ENCODE peak calls at places on chromosomes 2 and 18, in six cellular contexts. L is GM23248, Z is hepatocyte, E is K562, M is fibroblast of lung, S is HCT116. X is an unnamed sample.

GRCh38 chr2:95270541-95271081 is 3.6 kb upstream of the PROM2 start:
- DNase-seq in L (no peak), Z (no peak), E (no peak), M (no peak), S (no peak), X (no peak)

GRCh38 chr18:7619676-7620075 is 52.6 kb downstream of the PTPRM start:
- DNase-seq in L (no peak), Z (no peak), E (no peak), M (no peak), S (no peak), X (no peak)

GRCh38 chr18:13381907-13382682 is 163.5 kb downstream of the LDLRAD4 start:
- DNase-seq in L (peak), Z (no peak), E (no peak), M (peak), S (no peak), X (peak)

GRCh38 chr2:120473522-120474271 is 127.8 kb downstream of the INHBB start:
- DNase-seq in L (no peak), Z (no peak), E (no peak), M (no peak), S (no peak), X (no peak)

GRCh38 chr2:101002562-101003277 is 631 bp downstream of the RPL31 start:
- DNase-seq in L (peak), Z (no peak), E (peak), M (peak), S (no peak), X (no peak)

GRCh38 chr2:50957880-50958279 is 74.1 kb downstream of the NRXN1 start:
- DNase-seq in L (no peak), Z (no peak), E (no peak), M (peak), S (no peak), X (no peak)

GRCh38 chr2:23757686-23758433 is 169.1 kb downstream of the ATAD2B start:
- DNase-seq in L (peak), Z (peak), E (peak), M (peak), S (peak), X (no peak)

GRCh38 chr2:6999161-6999877 is 82.1 kb downstream of the RNF144A start:
- DNase-seq in L (no peak), Z (no peak), E (no peak), M (no peak), S (no peak), X (no peak)

GRCh38 chr2:115174651-115175050 is 732.2 kb downstream of the DPP10 start:
- DNase-seq in L (no peak), Z (no peak), E (no peak), M (no peak), S (no peak), X (no peak)

GRCh38 chr18:51275712-51276473 is 78.4 kb upstream of the MEX3C start:
- DNase-seq in L (peak), Z (peak), E (no peak), M (peak), S (no peak), X (no peak)

GRCh38 chr2:101736861-101737291 is 39.4 kb downstream of the MAP4K4 start:
- DNase-seq in L (peak), Z (no peak), E (no peak), M (peak), S (no peak), X (no peak)

GRCh38 chr2:45839388-45840251 is 188.1 kb downstream of the PRKCE start:
- DNase-seq in L (peak), Z (no peak), E (no peak), M (peak), S (no peak), X (no peak)

GRCh38 chr2:105569616-105570015 is 170.8 kb upstream of the FHL2 start:
- DNase-seq in L (no peak), Z (no peak), E (no peak), M (no peak), S (no peak), X (no peak)

GRCh38 chr18:13558132-13558531 is 168.2 kb downstream of the FAM210A start:
- DNase-seq in L (peak), Z (peak), E (peak), M (peak), S (peak), X (no peak)

GRCh38 chr2:8337321-8337720 is 344.5 kb upstream of the ID2 start:
- DNase-seq in L (no peak), Z (no peak), E (no peak), M (no peak), S (no peak), X (no peak)

GRCh38 chr18:14769381-14769780 is 21.4 kb downstream of the ANKRD30B start:
- DNase-seq in L (no peak), Z (no peak), E (no peak), M (no peak), S (no peak), X (no peak)

GRCh38 chr2:8329660-8330622 is 351.9 kb upstream of the ID2 start:
- DNase-seq in L (no peak), Z (no peak), E (no peak), M (no peak), S (no peak), X (no peak)

GRCh38 chr2:48530033-48530804 is at the start of gene STON1:
- DNase-seq in L (peak), Z (peak), E (peak), M (peak), S (no peak), X (no peak)

GRCh38 chr18:9987931-9988330 is 74.1 kb downstream of the VAPA start:
- DNase-seq in L (no peak), Z (no peak), E (no peak), M (no peak), S (no peak), X (no peak)

GRCh38 chr2:229669841-229670240 is 44.5 kb downstream of the DNER start:
- DNase-seq in L (no peak), Z (no peak), E (no peak), M (no peak), S (no peak), X (no peak)

GRCh38 chr2:236160366-236161081 is 7.7 kb downstream of the GBX2 start:
- DNase-seq in L (no peak), Z (no peak), E (no peak), M (no peak), S (no peak), X (no peak)

GRCh38 chr2:236158969-236159777 is 9.0 kb downstream of the GBX2 start:
- DNase-seq in L (no peak), Z (no peak), E (no peak), M (no peak), S (no peak), X (no peak)

GRCh38 chr2:236161531-236161930 is 6.7 kb downstream of the GBX2 start:
- DNase-seq in L (no peak), Z (no peak), E (no peak), M (no peak), S (no peak), X (no peak)

GRCh38 chr2:236161082-236161462 is 7.1 kb downstream of the GBX2 start:
- DNase-seq in L (no peak), Z (no peak), E (no peak), M (no peak), S (no peak), X (no peak)

DNA sequence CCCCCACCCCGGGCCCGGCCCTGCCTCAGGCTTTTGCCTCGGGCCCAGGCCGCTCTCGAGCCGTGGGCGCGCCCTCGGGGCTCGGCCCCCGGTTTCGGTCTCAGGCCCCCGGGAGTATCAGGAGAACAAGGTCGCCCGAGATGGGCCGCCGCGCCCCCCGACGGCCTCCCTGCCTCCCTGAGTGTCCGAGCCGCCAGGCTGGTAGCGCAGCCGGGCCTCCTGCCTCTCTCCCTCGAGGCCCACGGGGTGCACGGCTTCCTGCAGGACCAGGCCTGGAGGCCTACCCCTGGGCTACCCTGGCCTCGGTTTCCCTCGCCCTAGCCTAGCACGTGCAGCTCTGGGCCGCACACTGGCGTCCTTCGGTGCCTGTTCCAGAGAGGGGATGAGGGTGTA is 8.4 kb downstream of the GBX2 start:
- DNase-seq in L (no peak), Z (no peak), E (no peak), M (no peak), S (no peak), X (no peak)
- TF ChIP-seq EZH2 in L (no peak), Z (peak), E (no peak), M (no peak), S (no peak), X (no peak)

DNA sequence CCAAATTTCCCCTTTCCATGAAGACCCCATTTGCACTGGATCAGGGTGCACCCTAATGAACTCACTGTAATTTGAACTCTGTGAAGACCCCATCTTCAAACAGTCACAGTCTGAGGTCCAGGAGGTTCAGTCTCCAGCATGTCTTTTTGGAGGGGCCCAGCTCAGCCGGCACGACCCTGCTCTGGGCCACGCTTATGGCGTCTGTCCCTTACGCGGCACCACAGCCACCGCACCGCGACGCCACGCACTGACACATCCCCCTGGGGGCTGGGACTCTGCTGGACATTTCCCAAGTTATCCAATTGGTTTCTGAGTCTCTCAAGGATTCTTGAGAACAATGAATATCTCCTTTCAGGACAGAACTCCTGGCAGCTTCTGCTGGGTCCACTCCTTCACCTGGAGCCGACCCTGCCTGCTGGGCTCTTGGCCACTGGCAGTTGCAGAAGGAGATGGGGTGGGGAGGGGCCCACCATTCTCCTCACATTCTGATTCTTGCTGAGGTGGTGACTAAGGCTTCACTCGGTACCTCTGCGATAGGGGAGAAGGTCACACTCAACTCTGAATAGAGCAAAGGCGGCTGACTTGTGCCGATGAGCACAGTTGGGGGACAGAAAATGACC is 124.0 kb downstream of the RTP5 start:
- DNase-seq in L (no peak), Z (no peak), E (no peak), M (no peak), S (no peak), X (no peak)
- TF ChIP-seq EZH2 in L (no peak), Z (no peak), E (no peak), M (no peak), S (no peak), X (no peak)

GRCh38 chr2:232897971-232898408 is 27.9 kb downstream of the SNORC start:
- DNase-seq in L (no peak), Z (no peak), E (no peak), M (no peak), S (no peak), X (no peak)

GRCh38 chr2:232901711-232902578 is 31.9 kb downstream of the SNORC start:
- DNase-seq in L (peak), Z (peak), E (peak), M (peak), S (peak), X (no peak)

GRCh38 chr2:232898592-232899541 is 28.8 kb downstream of the SNORC start:
- DNase-seq in L (peak), Z (peak), E (no peak), M (peak), S (no peak), X (no peak)

GRCh38 chr2:232903989-232904388 is 33.9 kb downstream of the SNORC start:
- DNase-seq in L (no peak), Z (peak), E (no peak), M (no peak), S (no peak), X (no peak)

GRCh38 chr2:232900811-232901701 is 31.0 kb downstream of the SNORC start:
- DNase-seq in L (no peak), Z (peak), E (no peak), M (peak), S (no peak), X (no peak)
- TF ChIP-seq EZH2 in L (no peak), Z (no peak), E (no peak), M (no peak), S (no peak), X (no peak)

GRCh38 chr2:70947556-70948184 is 12.0 kb downstream of the ATP6V1B1 start:
- DNase-seq in L (peak), Z (no peak), E (no peak), M (peak), S (peak), X (no peak)

GRCh38 chr2:70944291-70944690 is 8.6 kb downstream of the ATP6V1B1 start:
- DNase-seq in L (no peak), Z (no peak), E (no peak), M (no peak), S (no peak), X (no peak)

GRCh38 chr2:70949086-70949485 is 13.4 kb downstream of the ATP6V1B1 start:
- DNase-seq in L (no peak), Z (no peak), E (no peak), M (no peak), S (no peak), X (no peak)

GRCh38 chr2:70946832-70947442 is 11.2 kb downstream of the ATP6V1B1 start:
- DNase-seq in L (peak), Z (peak), E (peak), M (peak), S (peak), X (peak)

DNA sequence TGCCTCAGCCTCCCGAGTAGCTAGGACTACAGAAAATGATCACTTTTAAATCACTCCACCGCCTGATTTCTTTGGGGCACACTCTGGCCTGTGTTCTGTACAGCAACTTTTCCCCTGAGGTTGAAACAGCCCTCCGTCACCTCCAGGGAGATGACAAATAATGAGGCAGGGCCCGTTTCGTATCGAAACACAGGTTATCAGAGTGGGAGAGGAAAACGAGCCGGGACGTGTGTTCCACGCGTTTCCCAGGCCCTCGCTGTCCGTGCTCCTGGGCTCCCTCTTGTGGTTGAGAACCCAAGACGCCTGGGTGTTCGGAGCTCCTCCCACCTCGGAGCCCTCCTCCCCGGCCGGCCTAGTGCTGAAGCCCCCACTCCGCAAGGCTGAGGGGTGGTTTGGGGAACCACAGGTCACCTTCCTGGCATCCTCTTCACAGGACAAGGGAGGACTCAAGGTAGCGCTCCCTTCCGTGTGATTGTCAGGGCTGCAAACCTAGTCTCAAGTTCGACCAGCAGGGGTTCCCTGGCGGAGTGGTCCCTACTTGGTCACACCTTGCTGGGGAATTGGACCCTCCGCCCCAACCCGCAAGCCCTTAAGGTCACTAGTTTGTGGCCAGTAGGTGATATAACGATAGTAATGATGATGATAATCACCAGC is 12.8 kb downstream of the ATP6V1B1 start:
- DNase-seq in L (peak), Z (peak), E (peak), M (peak), S (peak), X (no peak)
- TF ChIP-seq EZH2 in L (no peak), Z (no peak), E (no peak), M (no peak), S (no peak), X (no peak)

GRCh38 chr2:66427219-66427768 is 7.6 kb upstream of the MEIS1 start:
- DNase-seq in L (no peak), Z (peak), E (no peak), M (no peak), S (no peak), X (no peak)
- TF ChIP-seq EZH2 in L (no peak), Z (no peak), E (no peak), M (no peak), S (no peak), X (no peak)

DNA sequence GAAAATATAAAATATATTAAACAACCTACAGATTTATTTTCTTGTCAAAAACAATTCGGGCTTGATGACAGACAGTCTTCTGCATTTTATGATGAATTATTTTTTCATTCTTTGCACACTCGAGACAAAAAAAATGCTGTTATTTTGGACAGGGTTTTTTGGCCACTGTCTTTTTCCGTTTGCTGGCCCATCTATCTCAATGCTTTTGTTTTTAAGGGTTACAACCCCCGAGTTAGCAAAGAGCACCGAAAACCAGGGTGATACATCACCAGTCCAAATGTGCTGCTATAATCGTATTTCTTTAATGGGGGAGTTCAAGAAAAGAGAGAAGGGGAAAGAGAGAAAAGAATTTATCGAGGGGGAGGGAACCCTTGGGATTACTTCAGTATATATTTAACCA is 7.7 kb downstream of the EVX2 start:
- DNase-seq in L (no peak), Z (no peak), E (no peak), M (no peak), S (no peak), X (no peak)
- TF ChIP-seq EZH2 in L (no peak), Z (no peak), E (no peak), M (no peak), S (no peak), X (no peak)

GRCh38 chr2:201698588-201699226 is at the start of gene MPP4:
- DNase-seq in L (peak), Z (no peak), E (no peak), M (peak), S (no peak), X (no peak)

GRCh38 chr2:201697899-201698298 is 545 bp downstream of the MPP4 start:
- DNase-seq in L (peak), Z (no peak), E (no peak), M (peak), S (no peak), X (no peak)

GRCh38 chr2:201701591-201701990 is 3.1 kb upstream of the MPP4 start:
- DNase-seq in L (no peak), Z (no peak), E (no peak), M (no peak), S (no peak), X (no peak)

GRCh38 chr2:201696151-201696659 is 2.2 kb downstream of the MPP4 start:
- DNase-seq in L (peak), Z (no peak), E (no peak), M (peak), S (no peak), X (no peak)

GRCh38 chr2:201699384-201699783 is 940 bp upstream of the MPP4 start:
- DNase-seq in L (peak), Z (no peak), E (no peak), M (peak), S (no peak), X (no peak)
- TF ChIP-seq EZH2 in L (no peak), Z (no peak), E (no peak), M (no peak), S (no peak), X (no peak)

GRCh38 chr2:102977462-102977861 is 215.6 kb downstream of the TMEM182 start:
- DNase-seq in L (no peak), Z (no peak), E (no peak), M (no peak), S (no peak), X (no peak)
- TF ChIP-seq EZH2 in L (no peak), Z (no peak), E (no peak), M (no peak), S (no peak), X (no peak)

X was measured in SK-N-MC.